ENCODE peak calls at places on chromosomes 1 and 21, in seven cellular contexts. N is HCT116, L is IMR-90, X is Karpas-422, Q is GM23248, G is PC-3, V is MM.1S. C is an unnamed sample. For H4K20me1, the result is how much of the 10 kb centered on the place peaks cover.

GRCh38 chr1:29686012-29686930 is 449.9 kb downstream of the PTPRU start:
- DNase-seq in G (peak), L (no peak), X (no peak), N (no peak), V (no peak), Q (peak), C (no peak)

GRCh38 chr1:53726009-53726600 is 12.9 kb downstream of the GLIS1 start:
- DNase-seq in Q (no peak), N (no peak), V (no peak), X (no peak), L (no peak), G (no peak), C (peak)

GRCh38 chr1:60108223-60108622 is 34.7 kb upstream of the C1orf87 start:
- DNase-seq in Q (no peak), N (no peak), X (no peak), V (no peak), G (no peak), L (no peak), C (no peak)

GRCh38 chr1:32266926-32267645 is 16.0 kb downstream of the LCK start:
- DNase-seq in V (no peak), Q (peak), N (no peak), L (peak), G (no peak), X (no peak), C (peak)

GRCh38 chr1:39646232-39647081 is 7.0 kb upstream of the HEYL start:
- DNase-seq in G (no peak), N (no peak), L (peak), V (no peak), Q (peak), X (no peak), C (peak)

GRCh38 chr21:16323586-16323985 is 593.8 kb downstream of the USP25 start:
- DNase-seq in Q (peak), X (no peak), G (no peak), L (peak), V (no peak), N (no peak), C (no peak)

GRCh38 chr1:236168716-236169429 is 26.5 kb downstream of the GPR137B start:
- DNase-seq in L (peak), X (no peak), G (no peak), V (peak), Q (peak), N (no peak), C (peak)

GRCh38 chr1:83545450-83545849 is 453.5 kb downstream of the TTLL7 start:
- DNase-seq in L (no peak), Q (no peak), G (peak), N (no peak), V (no peak), X (peak), C (no peak)

GRCh38 chr1:29703596-29703995 is 467.3 kb downstream of the PTPRU start:
- DNase-seq in L (peak), G (peak), Q (peak), N (no peak), X (peak), V (no peak), C (peak)

GRCh38 chr1:165376041-165376810 is 19.7 kb upstream of the LMX1A start:
- DNase-seq in G (peak), N (no peak), V (no peak), X (no peak), L (peak), Q (peak), C (peak)

GRCh38 chr1:102498929-102499328 is 502.2 kb upstream of the OLFM3 start:
- DNase-seq in V (no peak), N (no peak), X (no peak), L (no peak), G (no peak), Q (no peak), C (no peak)

GRCh38 chr1:42937836-42938595 is 20.7 kb downstream of the SLC2A1 start:
- DNase-seq in G (peak), N (no peak), L (no peak), X (no peak), V (no peak), Q (no peak), C (peak)

GRCh38 chr1:171742577-171742922 is 685 bp upstream of the VAMP4 start:
- DNase-seq in L (peak), X (peak), Q (peak), G (peak), N (no peak), V (peak), C (peak)

GRCh38 chr1:21332691-21333449 is 42.6 kb upstream of the ECE1 start:
- DNase-seq in G (no peak), N (no peak), L (no peak), Q (no peak), X (no peak), V (no peak), C (peak)

GRCh38 chr1:179437171-179437570 is 71.4 kb downstream of the AXDND1 start:
- DNase-seq in X (no peak), V (no peak), L (no peak), G (no peak), N (no peak), Q (no peak), C (no peak)

GRCh38 chr1:147171399-147172167 is 687 bp downstream of the PRKAB2 start:
- DNase-seq in X (peak), N (no peak), L (no peak), V (peak), G (peak), Q (peak), C (peak)

GRCh38 chr1:198018529-198018928 is 101.4 kb downstream of the LHX9 start:
- DNase-seq in L (peak), V (no peak), G (peak), X (no peak), Q (peak), N (peak), C (peak)

GRCh38 chr1:225598847-225599246 is 54.1 kb downstream of the ENAH start:
- DNase-seq in L (no peak), G (peak), N (no peak), V (no peak), X (no peak), Q (no peak), C (no peak)

GRCh38 chr1:94013331-94013925 is 104.2 kb upstream of the GCLM start:
- DNase-seq in X (no peak), L (no peak), N (no peak), Q (no peak), V (no peak), G (no peak), C (no peak)

GRCh38 chr1:155120253-155120652 is 7.4 kb upstream of the EFNA1 start:
- DNase-seq in X (no peak), V (no peak), Q (no peak), L (no peak), G (no peak), N (no peak), C (no peak)

GRCh38 chr1:53616927-53617326 is 122.0 kb downstream of the GLIS1 start:
- DNase-seq in L (peak), Q (peak), V (no peak), G (no peak), X (no peak), N (no peak), C (peak)

GRCh38 chr1:100109554-100110066 is 23.1 kb downstream of the SASS6 start:
- DNase-seq in L (no peak), X (no peak), Q (no peak), V (no peak), N (no peak), G (no peak), C (no peak)

GRCh38 chr1:147635342-147635741 is 35.0 kb downstream of the ACP6 start:
- DNase-seq in L (no peak), N (no peak), G (no peak), V (no peak), X (no peak), Q (no peak), C (no peak)

GRCh38 chr1:50735443-50735842 is 224.6 kb downstream of the FAF1 start:
- DNase-seq in V (no peak), X (peak), G (peak), L (peak), Q (peak), N (no peak), C (peak)

GRCh38 chr1:232684331-232685105 is 54.6 kb upstream of the SIPA1L2 start:
- DNase-seq in N (no peak), V (no peak), Q (peak), X (no peak), G (peak), L (peak), C (no peak)

GRCh38 chr21:43634618-43635017 is 24.7 kb downstream of the HSF2BP start:
- DNase-seq in G (no peak), X (no peak), Q (peak), L (peak), N (no peak), V (no peak), C (peak)

GRCh38 chr1:218164111-218164929 is 120.8 kb upstream of the RRP15 start:
- DNase-seq in L (peak), X (peak), G (peak), N (no peak), Q (peak), V (peak), C (no peak)

GRCh38 chr1:58442114-58442513 is 104.4 kb downstream of the OMA1 start:
- DNase-seq in G (no peak), Q (peak), L (no peak), V (no peak), N (no peak), X (no peak), C (no peak)

GRCh38 chr1:29711582-29712274 is 475.4 kb downstream of the PTPRU start:
- DNase-seq in G (peak), V (no peak), N (no peak), L (peak), X (no peak), Q (peak), C (peak)

GRCh38 chr1:234962340-234962989 is 166.2 kb downstream of the TOMM20 start:
- DNase-seq in N (no peak), Q (peak), L (peak), V (peak), X (peak), G (peak), C (peak)

GRCh38 chr1:9473032-9473792 is 66.1 kb upstream of the SLC25A33 start:
- DNase-seq in X (no peak), V (no peak), G (peak), N (peak), Q (peak), L (peak), C (peak)

GRCh38 chr1:61139324-61140055 is 57.1 kb downstream of the NFIA start:
- DNase-seq in N (no peak), G (peak), V (no peak), L (peak), X (peak), Q (peak), C (no peak)

GRCh38 chr1:51924455-51924854 is 45.9 kb upstream of the NRDC start:
- DNase-seq in X (no peak), Q (peak), V (no peak), L (peak), N (no peak), G (peak), C (peak)

GRCh38 chr1:193060938-193061337 is 1.5 kb downstream of the RO60 start:
- DNase-seq in G (no peak), N (no peak), L (peak), X (peak), Q (peak), V (peak), C (peak)

GRCh38 chr1:19559641-19560040 is 74.3 kb upstream of the CAPZB start:
- DNase-seq in N (no peak), G (peak), Q (peak), V (no peak), X (no peak), L (peak), C (peak)

GRCh38 chr1:227234998-227235405 is 83.3 kb downstream of the CDC42BPA start:
- DNase-seq in L (peak), Q (peak), X (peak), G (peak), V (peak), N (peak), C (peak)

GRCh38 chr1:231070758-231071443 is 30.8 kb upstream of the FAM89A start:
- DNase-seq in N (no peak), L (no peak), X (no peak), Q (no peak), G (no peak), V (no peak), C (no peak)

GRCh38 chr21:34791776-34792503 is 123.1 kb downstream of the CLIC6 start:
- DNase-seq in X (no peak), N (no peak), L (no peak), Q (no peak), G (no peak), V (no peak), C (no peak)
- H4K20me1 ChIP-seq in X (under half), N (under half), L (under half), Q (under half), G (under half), V (under half), C (under half)

GRCh38 chr1:201650608-201650933 is 111.6 kb downstream of the NAV1 start:
- DNase-seq in L (no peak), N (no peak), G (no peak), X (no peak), Q (no peak), V (no peak), C (peak)

GRCh38 chr1:201648066-201648910 is 109.4 kb downstream of the NAV1 start:
- DNase-seq in V (no peak), X (no peak), G (peak), Q (peak), N (no peak), L (peak), C (peak)

GRCh38 chr1:201648911-201649775 is 110.2 kb downstream of the NAV1 start:
- DNase-seq in L (peak), X (no peak), Q (peak), V (no peak), G (no peak), N (no peak), C (peak)

GRCh38 chr1:201652180-201652579 is 113.3 kb downstream of the NAV1 start:
- DNase-seq in X (no peak), N (no peak), L (no peak), G (no peak), Q (no peak), V (no peak), C (peak)

DNA sequence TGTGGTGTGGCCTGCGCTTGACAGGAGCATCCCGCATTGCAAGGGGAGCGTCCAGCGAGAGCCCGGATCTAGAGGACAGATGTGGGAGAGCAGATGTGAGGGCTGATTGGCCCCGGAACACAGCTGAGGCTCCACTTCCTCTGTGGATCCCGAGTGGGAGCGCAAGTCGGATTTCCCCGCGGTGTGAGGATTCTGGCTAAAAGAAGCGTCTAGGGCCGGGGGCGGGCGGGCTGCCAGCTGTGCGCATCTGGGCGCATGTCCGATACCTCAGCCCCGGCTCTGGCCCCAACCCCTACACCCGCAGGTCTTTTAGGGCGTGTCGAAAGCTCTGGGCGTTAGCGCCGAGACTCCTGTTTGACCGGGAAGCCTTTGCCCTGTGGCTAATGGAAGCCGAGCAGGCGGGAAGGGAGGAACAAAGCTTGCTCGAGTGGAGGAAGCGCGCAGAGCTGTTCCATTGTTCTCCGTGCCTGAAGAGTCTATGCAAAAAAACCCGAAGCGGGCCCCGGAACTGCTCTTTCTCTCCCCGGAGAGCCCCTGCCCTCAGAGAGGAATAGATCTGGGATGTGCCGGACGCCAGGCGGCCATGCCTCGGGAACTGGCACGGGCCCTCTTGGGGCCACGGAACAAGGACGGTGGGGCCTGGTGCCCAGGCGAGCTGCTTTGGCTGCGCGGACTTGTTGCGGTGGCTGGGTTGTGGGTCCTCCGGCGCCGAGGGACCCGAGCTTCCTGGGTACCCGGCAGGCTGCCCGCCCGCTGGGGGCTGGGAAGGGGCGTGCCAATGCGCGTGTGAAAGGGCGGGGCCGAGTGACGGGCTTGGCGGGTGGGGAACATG is 111.1 kb downstream of the NAV1 start:
- DNase-seq in N (peak), L (peak), X (no peak), G (peak), V (no peak), Q (peak), C (peak)
- H2AFZ ChIP-seq in N (peak), L (peak), X (no peak), G (peak), V (peak), Q (no peak), C (no peak)

DNA sequence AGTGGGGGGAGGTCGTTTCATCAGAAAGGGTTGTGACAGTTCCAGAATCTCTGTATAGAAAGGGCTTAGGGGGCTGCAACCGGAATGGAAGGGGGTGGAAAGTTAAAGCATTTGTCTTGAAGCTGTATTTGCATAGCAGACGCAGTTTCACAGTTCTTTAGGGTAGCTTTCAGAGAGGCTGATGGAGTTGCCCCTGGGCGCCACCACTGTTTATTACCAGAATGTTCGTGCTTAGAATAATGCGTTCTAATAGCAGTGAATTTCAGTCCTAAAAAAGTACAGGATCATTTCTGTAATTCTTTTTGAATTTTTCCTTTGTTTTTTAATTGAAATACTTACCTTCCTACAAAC is 1.3 kb downstream of the EXO1 start:
- DNase-seq in V (peak), N (no peak), X (peak), G (no peak), L (no peak), Q (no peak), C (no peak)
- H4K20me1 ChIP-seq in V (under half), N (under half), X (under half), G (under half), L (under half), Q (under half), C (under half)

GRCh38 chr1:156859523-156860112 is 701 bp upstream of the INSRR start:
- DNase-seq in V (no peak), X (no peak), L (no peak), N (no peak), Q (peak), G (peak), C (peak)
- H2AFZ ChIP-seq in V (peak), X (no peak), L (peak), N (no peak), Q (peak), G (peak), C (peak)

GRCh38 chr1:15425521-15425920 is 12.7 kb upstream of the CTRC start:
- DNase-seq in L (no peak), X (no peak), N (no peak), Q (no peak), V (no peak), G (no peak), C (peak)
- H4K20me1 ChIP-seq in L (under half), X (under half), N (under half), Q (under half), V (under half), G (under half), C (under half)

GRCh38 chr1:22751124-22751531 is 40.5 kb downstream of the EPHB2 start:
- DNase-seq in X (no peak), N (no peak), L (no peak), Q (no peak), G (peak), V (no peak), C (no peak)

GRCh38 chr1:22749503-22749902 is 38.9 kb downstream of the EPHB2 start:
- DNase-seq in G (no peak), V (no peak), L (no peak), X (no peak), N (no peak), Q (no peak), C (no peak)

GRCh38 chr1:22749919-22750670 is 39.5 kb downstream of the EPHB2 start:
- DNase-seq in L (peak), G (peak), X (peak), V (no peak), Q (peak), N (peak), C (peak)

GRCh38 chr1:22752339-22752738 is 41.7 kb downstream of the EPHB2 start:
- DNase-seq in V (no peak), G (no peak), L (no peak), N (no peak), Q (no peak), X (no peak), C (no peak)

GRCh38 chr1:22750671-22751016 is 40.0 kb downstream of the EPHB2 start:
- DNase-seq in N (no peak), Q (no peak), G (peak), L (no peak), X (no peak), V (no peak), C (no peak)
- H2AFZ ChIP-seq in N (peak), Q (no peak), G (no peak), L (no peak), X (no peak), V (no peak), C (no peak)

DNA sequence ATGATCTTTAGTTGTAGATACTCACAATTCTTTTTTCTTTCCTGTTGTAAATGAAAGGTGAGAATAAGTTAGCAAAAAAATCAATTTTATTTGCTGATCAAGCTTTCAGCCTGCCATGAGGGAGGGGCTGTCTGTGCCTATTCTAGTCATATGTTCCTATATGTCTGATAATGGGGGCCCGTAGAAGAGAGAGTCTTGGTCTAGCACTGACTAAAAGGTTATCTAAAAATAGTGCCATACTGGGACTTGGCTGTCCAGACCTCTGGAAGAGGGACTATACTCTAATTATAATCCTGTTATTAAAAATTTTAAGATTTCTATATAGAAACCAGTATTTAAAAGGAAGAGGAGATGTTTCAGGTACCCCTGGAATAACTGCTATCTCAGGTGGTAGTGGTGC is 18.6 kb downstream of the GNAI3 start:
- DNase-seq in L (no peak), Q (no peak), G (no peak), V (no peak), X (no peak), N (no peak), C (no peak)
- H4K20me1 ChIP-seq in L (half or more), Q (half or more), G (under half), V (under half), X (under half), N (under half), C (half or more)

GRCh38 chr1:84698151-84698651 is 7.9 kb upstream of the SSX2IP start:
- DNase-seq in N (no peak), X (no peak), Q (peak), L (peak), G (peak), V (no peak), C (peak)
- H2AFZ ChIP-seq in N (peak), X (no peak), Q (no peak), L (no peak), G (no peak), V (no peak), C (peak)

GRCh38 chr21:34992736-34993135 is 56.4 kb downstream of the RUNX1 start:
- DNase-seq in N (no peak), L (peak), X (no peak), G (no peak), Q (peak), V (no peak), C (peak)

GRCh38 chr21:34992180-34992579 is 56.9 kb downstream of the RUNX1 start:
- DNase-seq in Q (no peak), G (no peak), L (no peak), V (no peak), X (no peak), N (no peak), C (no peak)

GRCh38 chr21:34989337-34990151 is 59.6 kb downstream of the RUNX1 start:
- DNase-seq in L (no peak), V (no peak), X (peak), G (no peak), Q (peak), N (no peak), C (peak)

GRCh38 chr21:34991366-34991967 is 57.6 kb downstream of the RUNX1 start:
- DNase-seq in V (no peak), N (no peak), Q (no peak), X (peak), G (no peak), L (no peak), C (no peak)

GRCh38 chr21:34990842-34991241 is 58.3 kb downstream of the RUNX1 start:
- DNase-seq in L (no peak), N (no peak), Q (no peak), X (no peak), V (no peak), G (no peak), C (no peak)
- H4K20me1 ChIP-seq in L (under half), N (under half), Q (under half), X (under half), V (under half), G (under half), C (under half)

C was measured in osteoblast.